ENCODE peak calls at places on chromosomes 1 and 21, in nine cellular contexts. M is cardiac muscle cell; W is uterus; J is activated CD8-positive, alpha-beta memory T cell treated with anti-CD3 and anti-CD28 coated beads for 24 hours; U is kidney tubule cell; N is NCI-H2081 treated with DMSO at 0.1 percent for 48 hours; Y is HFF-Myc; K is lung; R is EL. F is an unnamed sample.

GRCh38 chr21:38747796-38748195 is 57.9 kb upstream of the ETS2 start:
- DNase-seq in N (no peak), J (no peak), R (no peak), W (no peak), M (no peak), K (no peak), U (no peak), Y (no peak), F (no peak)

GRCh38 chr1:43452789-43453441 is 816 bp downstream of the HYI start:
- DNase-seq in W (peak; percentile 45), J (peak; percentile 61), R (peak; percentile 84), U (peak; percentile 75), M (peak; percentile 82), N (peak; percentile 51), K (no peak), Y (no peak), F (peak; percentile 64)

GRCh38 chr1:223298706-223299105 is 65.3 kb downstream of the SUSD4 start:
- DNase-seq in N (no peak), K (no peak), R (peak; percentile 54), J (no peak), M (peak; percentile 5), W (no peak), U (peak; percentile 49), Y (no peak), F (no peak)

GRCh38 chr1:41325801-41326200 is 35.4 kb upstream of the FOXO6 start:
- DNase-seq in W (no peak), Y (no peak), K (no peak), M (peak; percentile 41), U (peak; percentile 31), R (peak; percentile 66), J (no peak), N (no peak), F (peak; percentile 19)

GRCh38 chr1:8571200-8571984 is 246.0 kb downstream of the RERE start:
- DNase-seq in K (no peak), N (no peak), U (no peak), W (no peak), M (peak; percentile 70), Y (no peak), R (peak; percentile 14), J (no peak), F (peak; percentile 77)

GRCh38 chr1:59393211-59394180 is 96.6 kb downstream of the FGGY start:
- DNase-seq in Y (no peak), W (peak; percentile 93), N (no peak), R (no peak), M (peak; percentile 91), J (no peak), U (peak; percentile 64), K (peak; percentile 48), F (peak; percentile 79)

GRCh38 chr1:27816921-27817630 is 13.5 kb upstream of the PPP1R8 start:
- DNase-seq in Y (no peak), J (no peak), U (peak; percentile 8), N (no peak), W (no peak), R (peak; percentile 70), M (peak; percentile 79), K (no peak), F (peak; percentile 84)

GRCh38 chr1:26582836-26583460 is 53.4 kb downstream of the RPS6KA1 start:
- DNase-seq in Y (no peak), W (no peak), R (peak; percentile 76), N (no peak), U (peak; percentile 91), M (peak; percentile 78), K (peak; percentile 58), J (peak; percentile 87), F (peak; percentile 87)

GRCh38 chr21:37547615-37547975 is 181.0 kb downstream of the DYRK1A start:
- DNase-seq in K (no peak), U (no peak), W (no peak), N (no peak), Y (no peak), R (no peak), J (no peak), M (no peak), F (no peak)

GRCh38 chr21:33058468-33059318 is 11.2 kb upstream of the OLIG1 start:
- DNase-seq in W (no peak), Y (no peak), K (no peak), J (no peak), M (peak; percentile 3), U (no peak), N (no peak), R (no peak), F (no peak)

GRCh38 chr1:61332196-61332753 is 249.9 kb downstream of the NFIA start:
- DNase-seq in U (no peak), K (no peak), W (no peak), M (peak; percentile 40), J (no peak), R (no peak), N (no peak), Y (no peak), F (no peak)

GRCh38 chr1:7281821-7282220 is 489.3 kb upstream of the VAMP3 start:
- DNase-seq in W (no peak), J (no peak), M (peak; percentile 69), U (no peak), N (no peak), R (peak; percentile 79), Y (no peak), K (peak; percentile 24), F (peak; percentile 93)

GRCh38 chr1:204962742-204963632 is 80.0 kb upstream of the CNTN2 start:
- DNase-seq in K (no peak), U (no peak), M (no peak), J (no peak), N (no peak), Y (no peak), R (no peak), W (no peak), F (no peak)

GRCh38 chr1:7529917-7530316 is 241.2 kb upstream of the VAMP3 start:
- DNase-seq in M (no peak), N (no peak), R (no peak), U (no peak), W (no peak), J (no peak), Y (no peak), K (no peak), F (no peak)

GRCh38 chr21:39523398-39523797 is 71.6 kb downstream of the SH3BGR start:
- DNase-seq in W (no peak), J (no peak), U (no peak), R (no peak), N (no peak), Y (no peak), M (peak; percentile 7), K (peak; percentile 67), F (no peak)

GRCh38 chr1:17629460-17629859 is 90.0 kb downstream of the ARHGEF10L start:
- DNase-seq in R (no peak), N (no peak), Y (no peak), J (no peak), K (no peak), M (no peak), U (no peak), W (no peak), F (no peak)

GRCh38 chr1:169630006-169630405 is at the start of gene SELP:
- DNase-seq in J (no peak), Y (no peak), K (no peak), U (no peak), R (no peak), M (peak; percentile 43), N (no peak), W (no peak), F (no peak)

GRCh38 chr1:119617751-119618691 is 30.0 kb downstream of the ZNF697 start:
- DNase-seq in R (peak; percentile 17), Y (no peak), K (no peak), U (no peak), W (no peak), J (no peak), N (no peak), M (peak; percentile 48), F (no peak)

GRCh38 chr1:46539968-46540367 is 11.5 kb downstream of the KNCN start:
- DNase-seq in W (no peak), N (no peak), R (peak; percentile 74), J (no peak), Y (no peak), K (no peak), M (peak; percentile 80), U (peak; percentile 78), F (peak; percentile 96)

GRCh38 chr1:38005195-38006007 is at the start of gene FHL3:
- DNase-seq in Y (no peak), W (peak; percentile 83), U (peak; percentile 55), N (no peak), M (peak; percentile 82), R (peak; percentile 63), K (peak; percentile 60), J (peak; percentile 79), F (peak; percentile 73)

GRCh38 chr1:113429461-113430153 is 39.3 kb downstream of the MAGI3 start:
- DNase-seq in R (no peak), M (peak; percentile 20), Y (peak; percentile 10), J (no peak), K (no peak), U (no peak), W (no peak), N (no peak), F (no peak)

GRCh38 chr1:100556925-100557605 is 19.1 kb downstream of the GPR88 start:
- DNase-seq in J (no peak), R (no peak), K (no peak), N (no peak), Y (no peak), M (no peak), W (no peak), U (no peak), F (no peak)